ENCODE peak calls at places on chromosomes 13 and 19, in seven cellular contexts. T is DND-41, X is NB4, D is bronchial epithelial cell, L is choroid plexus epithelial cell, P is tibial artery, I is adrenal gland. U is an unnamed sample.

GRCh38 chr19:7456964-7457541 is 31.8 kb downstream of the PEX11G start:
- DNase-seq in T (no peak), X (no peak), D (peak), L (no peak), P (no peak), I (no peak), U (no peak)

GRCh38 chr13:113083022-113083373 is 22.6 kb upstream of the F7 start:
- DNase-seq in T (no peak), X (no peak), D (no peak), L (no peak), P (no peak), I (no peak), U (peak)

GRCh38 chr13:51125495-51126226 is 14.6 kb upstream of the C13orf42 start:
- DNase-seq in T (peak), X (peak), D (peak), L (peak), P (peak), I (peak), U (peak)

GRCh38 chr19:3516675-3517207 is 10.6 kb downstream of the FZR1 start:
- DNase-seq in T (peak), X (no peak), D (no peak), L (no peak), P (no peak), I (peak), U (no peak)

GRCh38 chr19:48768989-48769713 is 13.8 kb downstream of the FGF21 start:
- DNase-seq in T (no peak), X (peak), D (no peak), L (no peak), P (no peak), I (no peak), U (no peak)

GRCh38 chr13:112997188-112998135 is 28.4 kb downstream of the MCF2L start:
- DNase-seq in T (no peak), X (no peak), D (no peak), L (no peak), P (no peak), I (no peak), U (no peak)

GRCh38 chr13:29454931-29455481 is 140.5 kb downstream of the SLC7A1 start:
- DNase-seq in T (no peak), X (peak), D (peak), L (peak), P (no peak), I (no peak), U (no peak)

GRCh38 chr13:101614491-101614890 is 162.0 kb downstream of the ITGBL1 start:
- DNase-seq in T (no peak), X (no peak), D (no peak), L (no peak), P (no peak), I (no peak), U (no peak)

GRCh38 chr13:99973786-99974185 is 2.2 kb upstream of the ZIC5 start:
- DNase-seq in T (no peak), X (no peak), D (no peak), L (no peak), P (no peak), I (no peak), U (no peak)

GRCh38 chr19:28387507-28387906 is 825.4 kb downstream of the UQCRFS1 start:
- DNase-seq in T (no peak), X (no peak), D (no peak), L (no peak), P (no peak), I (no peak), U (no peak)

GRCh38 chr19:28388988-28389387 is 824.0 kb downstream of the UQCRFS1 start:
- DNase-seq in T (no peak), X (no peak), D (no peak), L (no peak), P (no peak), I (no peak), U (no peak)

GRCh38 chr19:28386080-28386869 is 826.7 kb downstream of the UQCRFS1 start:
- DNase-seq in T (peak), X (no peak), D (no peak), L (no peak), P (no peak), I (no peak), U (no peak)
- H3K4me3 ChIP-seq in T (peak), X (no peak), D (no peak), L (no peak), P (no peak), I (no peak), U (no peak)

GRCh38 chr13:58855283-58855682 is 1223.7 kb downstream of the PCDH17 start:
- DNase-seq in T (no peak), X (no peak), D (no peak), L (peak), P (no peak), I (no peak), U (no peak)

GRCh38 chr13:58858870-58859371 is 1227.4 kb downstream of the PCDH17 start:
- DNase-seq in T (no peak), X (no peak), D (no peak), L (no peak), P (no peak), I (no peak), U (no peak)
- H3K4me3 ChIP-seq in T (no peak), X (no peak), D (no peak), L (no peak), P (no peak), I (no peak), U (no peak)

GRCh38 chr13:80235559-80236296 is 105.2 kb downstream of the SPRY2 start:
- DNase-seq in T (no peak), X (peak), D (peak), L (peak), P (no peak), I (no peak), U (no peak)
- H3K4me3 ChIP-seq in T (no peak), X (no peak), D (no peak), L (no peak), P (no peak), I (no peak), U (no peak)

DNA sequence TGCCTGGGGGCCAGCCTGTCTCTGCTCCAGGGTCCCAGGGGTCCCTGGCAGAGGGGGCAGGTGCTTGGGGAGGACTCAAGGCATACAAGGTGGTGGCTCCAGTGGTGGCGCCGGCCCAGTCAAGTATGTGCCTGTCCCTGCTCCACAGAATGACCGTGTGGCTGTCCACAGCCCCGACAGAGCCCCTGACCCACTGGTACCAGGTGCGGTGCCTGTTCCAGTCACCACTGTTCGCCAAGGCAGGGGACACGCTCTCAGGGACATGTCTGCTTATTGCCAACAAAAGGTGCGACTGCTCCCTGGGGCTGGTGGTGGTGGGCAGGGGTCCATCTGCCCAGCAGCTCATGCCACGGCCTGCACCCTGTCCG is 8.2 kb downstream of the YIPF2 start:
- DNase-seq in T (no peak), X (no peak), D (no peak), L (no peak), P (no peak), I (no peak), U (no peak)
- H3K4me3 ChIP-seq in T (no peak), X (no peak), D (no peak), L (no peak), P (no peak), I (no peak), U (no peak)

GRCh38 chr19:47729468-47729798 is 15.9 kb upstream of the NOP53 start:
- DNase-seq in T (no peak), X (peak), D (peak), L (peak), P (peak), I (no peak), U (peak)

GRCh38 chr19:47726467-47726866 is 13.2 kb downstream of the EHD2 start:
- DNase-seq in T (no peak), X (peak), D (no peak), L (peak), P (no peak), I (no peak), U (no peak)

GRCh38 chr19:47730910-47731309 is 14.4 kb upstream of the NOP53 start:
- DNase-seq in T (no peak), X (peak), D (no peak), L (no peak), P (no peak), I (no peak), U (no peak)

GRCh38 chr19:47730521-47730889 is 14.8 kb upstream of the NOP53 start:
- DNase-seq in T (no peak), X (peak), D (no peak), L (no peak), P (no peak), I (no peak), U (no peak)

GRCh38 chr19:47729799-47730520 is 15.4 kb upstream of the NOP53 start:
- DNase-seq in T (peak), X (peak), D (peak), L (no peak), P (peak), I (peak), U (peak)
- H3K4me3 ChIP-seq in T (no peak), X (no peak), D (peak), L (no peak), P (peak), I (no peak), U (no peak)

DNA sequence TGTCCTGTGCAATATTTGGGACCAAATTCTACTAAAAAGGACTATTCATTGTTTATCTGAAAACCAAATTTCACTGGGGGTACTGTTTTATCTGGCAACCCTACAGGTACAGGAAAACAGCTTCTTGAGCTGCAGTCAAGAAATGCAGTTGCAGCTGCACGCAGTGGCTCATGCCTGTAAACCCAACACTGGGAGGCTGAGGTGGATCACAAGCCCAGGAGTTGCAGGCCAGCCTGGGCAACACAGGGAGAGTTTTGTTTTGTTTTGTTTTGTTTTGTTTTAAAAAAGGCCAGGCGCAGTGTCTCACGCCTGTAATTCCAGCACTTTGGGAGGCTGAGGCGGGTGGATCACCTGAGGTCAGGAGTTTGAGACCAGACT is 11.6 kb upstream of the ZSCAN1 start:
- DNase-seq in T (no peak), X (no peak), D (no peak), L (no peak), P (no peak), I (no peak), U (peak)
- H3K4me3 ChIP-seq in T (no peak), X (no peak), D (no peak), L (no peak), P (no peak), I (no peak), U (no peak)

GRCh38 chr19:50414850-50415660 is 3.7 kb upstream of the SPIB start:
- DNase-seq in T (peak), X (peak), D (peak), L (peak), P (peak), I (peak), U (peak)
- H3K4me3 ChIP-seq in T (no peak), X (no peak), D (no peak), L (no peak), P (no peak), I (no peak), U (no peak)

GRCh38 chr19:10975374-10976036 is 14.7 kb downstream of the SMARCA4 start:
- DNase-seq in T (no peak), X (no peak), D (no peak), L (peak), P (peak), I (peak), U (no peak)
- H3K4me3 ChIP-seq in T (no peak), X (no peak), D (no peak), L (no peak), P (peak), I (no peak), U (no peak)

GRCh38 chr13:21342699-21343442 is 116.2 kb downstream of the ZDHHC20 start:
- DNase-seq in T (no peak), X (no peak), D (no peak), L (no peak), P (no peak), I (no peak), U (no peak)

GRCh38 chr13:21347753-21348318 is 111.3 kb downstream of the ZDHHC20 start:
- DNase-seq in T (no peak), X (peak), D (no peak), L (no peak), P (no peak), I (no peak), U (no peak)

GRCh38 chr13:21344662-21345176 is 114.4 kb downstream of the ZDHHC20 start:
- DNase-seq in T (peak), X (peak), D (no peak), L (no peak), P (no peak), I (no peak), U (no peak)

GRCh38 chr13:21341637-21342422 is 117.3 kb downstream of the ZDHHC20 start:
- DNase-seq in T (no peak), X (no peak), D (no peak), L (no peak), P (no peak), I (no peak), U (no peak)

GRCh38 chr13:21343659-21344058 is 115.4 kb downstream of the ZDHHC20 start:
- DNase-seq in T (peak), X (peak), D (no peak), L (no peak), P (no peak), I (no peak), U (no peak)
- H3K4me3 ChIP-seq in T (peak), X (peak), D (no peak), L (no peak), P (no peak), I (no peak), U (no peak)

GRCh38 chr19:23273594-23274412 is 23.6 kb upstream of the ZNF724 start:
- DNase-seq in T (peak), X (peak), D (peak), L (peak), P (peak), I (peak), U (peak)

DNA sequence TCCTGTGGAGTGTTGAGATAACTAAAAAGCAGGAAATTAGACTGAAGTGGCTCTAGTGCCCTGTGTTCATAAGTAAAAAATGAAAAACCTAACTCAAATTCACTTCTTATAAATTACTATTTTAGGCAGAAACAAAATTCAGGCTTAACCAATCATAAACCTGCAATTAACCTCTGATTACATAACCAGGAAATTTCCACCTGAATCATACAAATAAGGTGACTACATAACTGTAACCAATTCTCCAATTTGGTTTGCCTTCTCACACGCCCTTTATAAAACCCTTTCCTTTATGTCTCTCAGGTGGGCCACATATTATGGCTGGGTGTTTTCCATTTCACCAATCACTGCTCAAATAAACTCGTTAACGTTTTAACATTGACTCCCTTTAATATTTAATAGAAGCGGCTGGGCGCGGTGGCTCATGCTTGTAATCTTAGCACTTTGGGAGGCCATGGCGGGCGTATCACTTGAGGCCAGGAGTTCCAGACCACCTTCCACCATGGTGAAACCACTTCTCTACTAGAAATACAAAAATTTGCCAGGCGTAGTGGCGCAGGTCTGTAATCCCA is 22.9 kb upstream of the ZNF724 start:
- DNase-seq in T (no peak), X (peak), D (no peak), L (no peak), P (peak), I (peak), U (no peak)
- H3K4me3 ChIP-seq in T (peak), X (peak), D (peak), L (peak), P (peak), I (peak), U (peak)